ENCODE peak calls at places on chromosomes 13 and 19, in six cellular contexts. X, L, A, M, T and R are unnamed samples.

GRCh38 chr13:106610511-106610910 is 42.6 kb upstream of the ARGLU1 start:
- DNase-seq in M (no peak), L (no peak), A (peak), X (no peak), T (no peak), R (no peak)

GRCh38 chr19:18591735-18592385 is 3.3 kb downstream of the REX1BD start:
- DNase-seq in A (peak), T (no peak), M (no peak), L (no peak), X (no peak), R (no peak)

GRCh38 chr19:17749912-17750317 is 1.4 kb upstream of the FCHO1 start:
- DNase-seq in T (peak), L (no peak), A (peak), M (no peak), X (no peak), R (no peak)

GRCh38 chr13:68099616-68100015 is 869.5 kb upstream of the PCDH9 start:
- DNase-seq in L (no peak), M (no peak), X (no peak), T (no peak), A (peak), R (no peak)

GRCh38 chr13:98721825-98722510 is 30.5 kb downstream of the SLC15A1 start:
- DNase-seq in T (no peak), A (no peak), L (no peak), M (no peak), X (no peak), R (no peak)

GRCh38 chr13:58804832-58805231 is 1173.3 kb downstream of the PCDH17 start:
- DNase-seq in T (peak), A (no peak), X (no peak), M (no peak), L (no peak), R (no peak)

GRCh38 chr13:106416645-106417044 is 118.8 kb downstream of the EFNB2 start:
- DNase-seq in X (no peak), A (no peak), M (no peak), T (peak), L (no peak), R (no peak)

GRCh38 chr19:33231511-33231910 is 5.9 kb upstream of the SLC7A10 start:
- DNase-seq in L (no peak), M (no peak), T (peak), A (peak), X (no peak), R (no peak)

GRCh38 chr13:83077499-83077898 is 804.8 kb downstream of the SLITRK1 start:
- DNase-seq in X (no peak), M (no peak), A (no peak), L (no peak), T (no peak), R (no peak)

GRCh38 chr19:17108453-17108784 is 32.8 kb downstream of the MYO9B start:
- DNase-seq in T (no peak), A (no peak), X (no peak), M (no peak), L (no peak), R (no peak)

GRCh38 chr19:1923319-1923718 is 17.7 kb upstream of the CSNK1G2 start:
- DNase-seq in X (no peak), M (no peak), A (no peak), L (no peak), T (no peak), R (no peak)

GRCh38 chr13:67632590-67632989 is 402.5 kb upstream of the PCDH9 start:
- DNase-seq in A (peak), T (peak), M (no peak), L (no peak), X (no peak), R (no peak)

GRCh38 chr13:32390048-32390447 is 37.9 kb downstream of the N4BP2L1 start:
- DNase-seq in L (no peak), X (no peak), A (no peak), T (no peak), M (no peak), R (no peak)

GRCh38 chr19:3572855-3573161 is at the start of gene HMG20B:
- DNase-seq in M (no peak), L (no peak), X (no peak), A (no peak), T (no peak), R (no peak)

GRCh38 chr19:15378529-15379082 is 981 bp downstream of the AKAP8 start:
- DNase-seq in L (no peak), T (peak), X (peak), M (peak), A (peak), R (no peak)

GRCh38 chr19:37691881-37692504 is 27.6 kb downstream of the ZNF607 start:
- DNase-seq in L (peak), X (peak), M (peak), A (peak), T (peak), R (peak)

GRCh38 chr13:101757446-101758039 is 305.1 kb downstream of the ITGBL1 start:
- DNase-seq in T (peak), M (no peak), A (peak), X (no peak), L (no peak), R (no peak)

GRCh38 chr13:70391678-70392077 is 283.4 kb upstream of the KLHL1 start:
- DNase-seq in L (no peak), X (no peak), A (no peak), M (no peak), T (no peak), R (no peak)

GRCh38 chr13:44389003-44389666 is 15.5 kb downstream of the SERP2 start:
- DNase-seq in L (no peak), A (no peak), X (no peak), M (no peak), T (no peak), R (no peak)

GRCh38 chr19:31140717-31141116 is 208.5 kb downstream of the TSHZ3 start:
- DNase-seq in T (no peak), X (no peak), A (peak), L (no peak), M (no peak), R (no peak)

GRCh38 chr13:97223711-97224461 is 1.8 kb downstream of the MBNL2 start:
- DNase-seq in X (no peak), A (peak), L (no peak), M (no peak), T (peak), R (no peak)

GRCh38 chr13:114090476-114090875 is 41.9 kb downstream of the RASA3 start:
- DNase-seq in M (no peak), L (no peak), T (no peak), A (no peak), X (peak), R (no peak)

GRCh38 chr13:94351292-94352000 is 128.0 kb downstream of the DCT start:
- DNase-seq in A (peak), M (no peak), X (no peak), L (no peak), T (peak), R (no peak)

GRCh38 chr19:34994643-34995471 is 5.3 kb upstream of the GRAMD1A start:
- DNase-seq in T (no peak), A (no peak), X (peak), M (no peak), L (no peak), R (no peak)

GRCh38 chr13:97141564-97142005 is 80.5 kb upstream of the MBNL2 start:
- DNase-seq in L (no peak), M (no peak), X (no peak), T (peak), A (peak), R (peak)

GRCh38 chr19:44984005-44984404 is 17.3 kb upstream of the RELB start:
- DNase-seq in M (no peak), A (no peak), T (no peak), L (no peak), X (no peak), R (no peak)

GRCh38 chr13:111974065-111974640 is 92.8 kb upstream of the SOX1 start:
- DNase-seq in X (no peak), M (no peak), A (no peak), T (no peak), L (no peak), R (no peak)

GRCh38 chr13:91169641-91170040 is 177.8 kb upstream of the MIR17HG start:
- DNase-seq in A (no peak), M (no peak), L (no peak), X (no peak), T (no peak), R (no peak)